ENCODE peak calls at places on chromosomes 7 and 10, in nine cellular contexts. L is GM12865; Y is OCI-LY7; J is gastrocnemius medialis; N is mucosa of descending colon; X is AG04450; Q is tibial artery; M is CD8-positive, alpha-beta T cell; C is HFF-Myc. T is an unnamed sample.

GRCh38 chr7:128752251-128752650 is 13.1 kb downstream of the CALU start:
- DNase-seq in L (no peak), Y (no peak), J (no peak), N (no peak), X (no peak), Q (no peak), M (no peak), C (no peak), T (no peak)

GRCh38 chr7:129010075-129010474 is 44.8 kb downstream of the TNPO3 start:
- DNase-seq in L (no peak), Y (peak), J (no peak), N (no peak), X (no peak), Q (no peak), M (no peak), C (no peak), T (no peak)

GRCh38 chr7:124784879-124785818 is 19.6 kb upstream of the GPR37 start:
- DNase-seq in L (peak), Y (peak), J (no peak), N (peak), X (peak), Q (no peak), M (no peak), C (peak), T (peak)

GRCh38 chr7:121024568-121025055 is 36.1 kb downstream of the CPED1 start:
- DNase-seq in L (no peak), Y (no peak), J (no peak), N (no peak), X (no peak), Q (no peak), M (no peak), C (no peak), T (no peak)

GRCh38 chr10:108439397-108439796 is 1274.9 kb upstream of the SORCS1 start:
- DNase-seq in L (no peak), Y (no peak), J (no peak), N (no peak), X (no peak), Q (no peak), M (no peak), C (no peak), T (no peak)

GRCh38 chr10:75941181-75941580 is 509.8 kb downstream of the LRMDA start:
- DNase-seq in L (no peak), Y (no peak), J (no peak), N (no peak), X (no peak), Q (no peak), M (no peak), C (no peak), T (no peak)

GRCh38 chr7:120985130-120985758 is 3.3 kb upstream of the CPED1 start:
- DNase-seq in L (no peak), Y (no peak), J (no peak), N (no peak), X (no peak), Q (no peak), M (no peak), C (no peak), T (no peak)

GRCh38 chr7:18361756-18362155 is 133.8 kb upstream of the HDAC9 start:
- DNase-seq in L (no peak), Y (no peak), J (no peak), N (peak), X (no peak), Q (no peak), M (no peak), C (peak), T (no peak)

GRCh38 chr7:28595779-28596178 is 183.5 kb downstream of the CREB5 start:
- DNase-seq in L (no peak), Y (no peak), J (no peak), N (no peak), X (no peak), Q (no peak), M (no peak), C (no peak), T (no peak)

GRCh38 chr10:101783736-101784118 is 481 bp upstream of the NPM3 start:
- DNase-seq in L (no peak), Y (no peak), J (no peak), N (no peak), X (no peak), Q (no peak), M (peak), C (no peak), T (no peak)

GRCh38 chr10:77784856-77785255 is 141.7 kb downstream of the DLG5 start:
- DNase-seq in L (no peak), Y (no peak), J (no peak), N (no peak), X (peak), Q (no peak), M (no peak), C (no peak), T (peak)

GRCh38 chr7:124989911-124990310 is 60.3 kb upstream of the POT1 start:
- DNase-seq in L (no peak), Y (no peak), J (no peak), N (no peak), X (no peak), Q (no peak), M (no peak), C (no peak), T (no peak)

GRCh38 chr7:34939175-34939574 is 98.1 kb downstream of the DPY19L1 start:
- DNase-seq in L (no peak), Y (no peak), J (no peak), N (no peak), X (peak), Q (no peak), M (no peak), C (no peak), T (peak)

GRCh38 chr10:4285121-4285520 is 500.1 kb upstream of the KLF6 start:
- DNase-seq in L (no peak), Y (no peak), J (no peak), N (no peak), X (no peak), Q (no peak), M (no peak), C (no peak), T (peak)

GRCh38 chr10:21535494-21535818 is 1.4 kb downstream of the MLLT10 start:
- DNase-seq in L (no peak), Y (no peak), J (no peak), N (no peak), X (no peak), Q (no peak), M (no peak), C (no peak), T (no peak)

GRCh38 chr7:65722361-65722792 is 150.5 kb upstream of the VKORC1L1 start:
- DNase-seq in L (peak), Y (peak), J (peak), N (peak), X (no peak), Q (no peak), M (peak), C (no peak), T (no peak)

GRCh38 chr7:108211382-108212201 is 81.4 kb upstream of the LAMB4 start:
- DNase-seq in L (peak), Y (no peak), J (no peak), N (peak), X (no peak), Q (no peak), M (no peak), C (peak), T (no peak)

GRCh38 chr7:113085781-113086390 is 741 bp downstream of the GPR85 start:
- DNase-seq in L (no peak), Y (no peak), J (no peak), N (no peak), X (no peak), Q (no peak), M (no peak), C (no peak), T (no peak)

GRCh38 chr10:10797467-10797866 is 220.2 kb upstream of the CELF2 start:
- DNase-seq in L (no peak), Y (no peak), J (no peak), N (no peak), X (no peak), Q (no peak), M (no peak), C (no peak), T (no peak)

GRCh38 chr7:142176901-142177300 is 65.4 kb downstream of the MGAM2 start:
- DNase-seq in L (no peak), Y (no peak), J (no peak), N (no peak), X (no peak), Q (no peak), M (no peak), C (no peak), T (no peak)

GRCh38 chr10:88095291-88095721 is 231.9 kb downstream of the PTEN start:
- DNase-seq in L (no peak), Y (no peak), J (no peak), N (no peak), X (peak), Q (no peak), M (no peak), C (no peak), T (peak)

GRCh38 chr7:100566018-100566531 is 7.6 kb downstream of the SAP25 start:
- DNase-seq in L (no peak), Y (no peak), J (no peak), N (no peak), X (no peak), Q (no peak), M (no peak), C (no peak), T (no peak)

GRCh38 chr7:5036446-5036845 is 9.2 kb upstream of the RBAK start:
- DNase-seq in L (no peak), Y (no peak), J (no peak), N (no peak), X (no peak), Q (no peak), M (no peak), C (no peak), T (no peak)

GRCh38 chr10:128848807-128849206 is 618.2 kb upstream of the MGMT start:
- DNase-seq in L (no peak), Y (no peak), J (no peak), N (no peak), X (no peak), Q (no peak), M (no peak), C (no peak), T (no peak)

GRCh38 chr7:30225863-30226361 is 58.5 kb upstream of the ZNRF2 start:
- DNase-seq in L (peak), Y (peak), J (peak), N (peak), X (no peak), Q (peak), M (no peak), C (no peak), T (no peak)

GRCh38 chr10:72261323-72262018 is 12.3 kb upstream of the DDIT4 start:
- DNase-seq in L (peak), Y (peak), J (no peak), N (no peak), X (no peak), Q (no peak), M (no peak), C (no peak), T (no peak)

GRCh38 chr7:129376076-129376777 is 58.0 kb upstream of the STRIP2 start:
- DNase-seq in L (peak), Y (peak), J (no peak), N (peak), X (no peak), Q (peak), M (peak), C (no peak), T (no peak)

GRCh38 chr10:107727762-107728317 is 563.3 kb upstream of the SORCS1 start:
- DNase-seq in L (no peak), Y (no peak), J (no peak), N (peak), X (no peak), Q (no peak), M (no peak), C (peak), T (no peak)

GRCh38 chr7:25495905-25496304 is 267.6 kb upstream of the NPVF start:
- DNase-seq in L (no peak), Y (no peak), J (no peak), N (no peak), X (no peak), Q (no peak), M (no peak), C (no peak), T (no peak)
- H3K4me3 ChIP-seq in L (no peak), Y (no peak), J (no peak), N (no peak), X (no peak), Q (no peak), M (no peak), C (no peak), T (no peak)

GRCh38 chr10:124991872-124992271 is 49.9 kb downstream of the ZRANB1 start:
- DNase-seq in L (peak), Y (no peak), J (no peak), N (no peak), X (no peak), Q (no peak), M (no peak), C (no peak), T (no peak)

GRCh38 chr10:124993728-124994451 is 52.0 kb downstream of the ZRANB1 start:
- DNase-seq in L (no peak), Y (no peak), J (no peak), N (peak), X (no peak), Q (no peak), M (peak), C (no peak), T (no peak)

GRCh38 chr10:124990671-124991625 is 49.0 kb downstream of the ZRANB1 start:
- DNase-seq in L (no peak), Y (no peak), J (no peak), N (no peak), X (no peak), Q (no peak), M (peak), C (no peak), T (no peak)

GRCh38 chr10:124993345-124993708 is 51.4 kb downstream of the ZRANB1 start:
- DNase-seq in L (no peak), Y (no peak), J (no peak), N (no peak), X (no peak), Q (no peak), M (no peak), C (no peak), T (no peak)

DNA sequence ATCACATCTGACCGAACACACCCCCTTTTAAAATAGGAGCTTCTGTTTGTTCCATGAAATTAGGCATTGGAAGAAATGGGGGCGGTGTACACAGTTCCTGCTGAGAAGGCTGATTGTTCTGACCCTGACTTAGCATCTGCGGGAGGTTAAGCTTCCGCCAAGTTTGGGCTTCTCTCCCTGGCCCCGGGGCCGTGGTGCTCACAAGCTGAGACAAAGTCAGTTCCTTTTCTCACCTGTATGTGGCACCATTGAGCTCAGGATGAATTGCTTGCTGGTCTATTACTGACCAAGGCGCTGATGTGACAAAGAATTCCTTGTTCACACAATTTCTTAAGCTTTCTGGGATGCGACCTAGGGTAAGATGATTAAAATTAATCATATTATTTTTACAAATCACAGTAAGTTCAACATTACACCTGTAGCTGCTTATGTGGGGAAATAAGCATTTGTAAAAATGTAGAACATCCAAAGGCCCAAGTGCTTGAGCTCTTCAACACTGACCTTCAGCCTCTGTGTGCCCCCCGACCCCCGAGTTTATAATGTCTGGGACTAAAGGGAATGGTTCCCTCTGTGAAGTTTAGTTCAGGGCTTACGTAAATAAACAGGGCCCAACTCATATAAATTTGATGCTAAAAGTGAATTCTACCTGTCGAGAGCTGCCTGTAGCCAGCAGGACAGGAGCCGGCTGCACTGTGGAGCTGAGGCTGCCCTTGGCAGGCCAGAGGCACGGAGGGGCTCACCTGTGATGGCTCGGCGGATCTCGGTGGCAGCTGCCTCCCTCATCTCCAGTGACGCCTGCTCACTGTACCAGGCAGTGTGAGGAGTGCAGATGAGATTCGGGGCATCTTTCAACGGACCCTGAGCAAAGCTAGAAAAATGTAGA is 50.8 kb downstream of the ZRANB1 start:
- DNase-seq in L (peak), Y (peak), J (no peak), N (peak), X (peak), Q (peak), M (peak), C (peak), T (no peak)
- TF ChIP-seq CTCF in L (peak), Y (peak), J (peak), N (peak), X (peak), Q (peak), M (peak), C (peak), T (peak)

DNA sequence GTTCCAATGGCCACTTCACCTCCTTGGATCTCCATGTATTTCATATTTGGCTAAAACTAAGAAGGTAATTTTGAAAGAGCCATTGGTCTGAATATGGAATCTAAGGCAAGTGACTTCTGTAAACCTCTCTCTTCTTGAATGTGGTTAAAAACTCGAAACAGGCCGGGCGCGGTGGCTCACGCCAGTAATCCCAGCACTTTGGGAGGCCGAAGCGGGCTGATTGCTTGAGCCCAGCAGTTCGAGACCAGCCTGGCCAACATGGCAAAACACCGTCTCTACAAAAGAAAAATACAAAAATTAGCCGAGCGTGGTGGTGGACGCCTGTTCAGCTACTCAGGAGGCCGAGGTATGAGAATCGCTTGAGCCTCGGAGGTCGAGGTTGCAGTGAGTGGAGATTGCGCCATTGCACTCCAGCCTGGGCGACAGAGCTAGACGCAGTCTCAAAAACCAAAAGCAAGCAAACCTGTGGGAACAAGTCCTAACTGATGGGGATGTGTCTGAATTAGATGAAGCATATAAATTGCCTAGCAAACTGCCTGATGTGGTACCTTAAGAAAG is 2.2 kb downstream of the LANCL2 start:
- DNase-seq in L (no peak), Y (no peak), J (no peak), N (no peak), X (no peak), Q (no peak), M (no peak), C (no peak), T (no peak)
- H3K4me3 ChIP-seq in L (peak), Y (peak), J (peak), N (no peak), X (peak), Q (peak), M (peak), C (peak), T (peak)

GRCh38 chr10:117477241-117477947 is 65.2 kb upstream of the EMX2 start:
- DNase-seq in L (no peak), Y (no peak), J (peak), N (no peak), X (no peak), Q (peak), M (no peak), C (no peak), T (no peak)

GRCh38 chr10:117476716-117477115 is 65.8 kb upstream of the EMX2 start:
- DNase-seq in L (no peak), Y (no peak), J (no peak), N (no peak), X (no peak), Q (no peak), M (no peak), C (peak), T (no peak)

GRCh38 chr10:117476281-117476680 is 66.3 kb upstream of the EMX2 start:
- DNase-seq in L (no peak), Y (no peak), J (no peak), N (no peak), X (no peak), Q (no peak), M (no peak), C (no peak), T (no peak)

GRCh38 chr10:117480097-117480496 is 62.4 kb upstream of the EMX2 start:
- DNase-seq in L (no peak), Y (no peak), J (no peak), N (no peak), X (no peak), Q (no peak), M (no peak), C (no peak), T (no peak)

DNA sequence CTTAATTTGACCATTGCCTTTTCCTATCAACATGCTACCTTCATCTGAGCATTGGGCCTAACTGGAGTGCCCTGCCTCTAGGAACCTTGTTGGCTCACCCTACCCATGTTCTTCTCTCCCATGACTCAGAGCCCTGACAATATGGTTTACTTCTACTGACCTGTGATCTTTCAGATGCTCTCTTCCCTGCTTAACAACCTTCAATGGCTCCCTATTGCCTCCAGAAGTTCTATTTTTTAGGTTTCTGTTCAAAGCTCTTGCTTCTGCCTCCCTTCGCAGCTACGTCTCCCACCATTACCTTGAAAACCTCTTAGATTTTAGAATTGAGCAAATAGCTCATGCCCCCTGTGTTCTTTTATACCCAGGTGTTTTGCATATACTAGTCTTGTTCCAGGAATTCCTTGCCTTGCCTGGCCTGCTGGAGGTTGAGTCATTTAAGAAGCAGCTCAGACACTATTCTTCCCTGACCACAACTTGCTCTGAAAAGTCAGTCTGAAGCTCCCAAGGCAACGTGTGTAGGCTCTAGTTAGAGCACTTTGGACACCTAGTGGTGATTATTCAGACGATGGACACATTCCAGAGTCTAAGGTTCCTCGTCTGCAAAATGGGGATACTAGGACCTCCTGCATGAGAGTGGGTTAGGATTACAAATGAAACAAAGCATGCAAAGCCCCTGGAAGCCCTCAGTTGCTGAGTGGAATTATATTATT is 64.4 kb upstream of the EMX2 start:
- DNase-seq in L (no peak), Y (no peak), J (no peak), N (no peak), X (no peak), Q (no peak), M (no peak), C (peak), T (peak)
- TF ChIP-seq CTCF in L (no peak), Y (peak), J (no peak), N (no peak), X (no peak), Q (no peak), M (no peak), C (peak), T (peak)

GRCh38 chr10:98077223-98077622 is 46.8 kb upstream of the CRTAC1 start:
- DNase-seq in L (no peak), Y (no peak), J (no peak), N (no peak), X (no peak), Q (no peak), M (no peak), C (no peak), T (no peak)
- H3K4me3 ChIP-seq in L (no peak), Y (no peak), J (no peak), N (no peak), X (no peak), Q (no peak), M (no peak), C (no peak), T (no peak)

GRCh38 chr10:85613391-85613790 is 753.2 kb downstream of the GRID1 start:
- DNase-seq in L (no peak), Y (no peak), J (no peak), N (no peak), X (no peak), Q (no peak), M (peak), C (no peak), T (no peak)

GRCh38 chr10:85611093-85611740 is 755.4 kb downstream of the GRID1 start:
- DNase-seq in L (no peak), Y (no peak), J (no peak), N (no peak), X (no peak), Q (no peak), M (peak), C (no peak), T (no peak)

GRCh38 chr10:85611746-85612377 is 754.7 kb downstream of the GRID1 start:
- DNase-seq in L (no peak), Y (no peak), J (no peak), N (no peak), X (no peak), Q (no peak), M (peak), C (no peak), T (no peak)

GRCh38 chr10:85612378-85612775 is 754.2 kb downstream of the GRID1 start:
- DNase-seq in L (peak), Y (peak), J (no peak), N (no peak), X (no peak), Q (no peak), M (peak), C (no peak), T (no peak)

GRCh38 chr10:85612833-85613232 is 753.8 kb downstream of the GRID1 start:
- DNase-seq in L (peak), Y (peak), J (no peak), N (peak), X (no peak), Q (no peak), M (peak), C (no peak), T (no peak)
- TF ChIP-seq CTCF in L (peak), Y (peak), J (no peak), N (no peak), X (peak), Q (no peak), M (peak), C (no peak), T (no peak)

T was measured in AG04449.